ENCODE peak calls at places on chromosomes 4 and X, in eight cellular contexts. Y is SK-N-SH, W is PC-3, V is neural progenitor cell, Z is GM23248, H is OCI-LY7, P is HCT116, E is hepatocyte. I is an unnamed sample.

GRCh38 chr4:68074397-68074796 is 55.3 kb downstream of the TMPRSS11F start:
- DNase-seq in E (no peak), Y (no peak), P (no peak), Z (peak; percentile 43), H (no peak), V (no peak), W (no peak), I (no peak)

GRCh38 chr4:168633071-168633470 is 136.2 kb downstream of the PALLD start:
- DNase-seq in W (peak; percentile 17), V (no peak), H (no peak), Y (no peak), P (no peak), E (no peak), Z (no peak), I (no peak)

GRCh38 chr4:140003851-140004579 is 150.0 kb downstream of the MAML3 start:
- DNase-seq in Y (peak; percentile 16), Z (no peak), E (no peak), V (peak; percentile 25), W (no peak), P (no peak), H (no peak), I (no peak)

GRCh38 chr4:101420661-101421060 is 73.3 kb upstream of the PPP3CA start:
- DNase-seq in Y (no peak), P (no peak), H (no peak), V (no peak), E (no peak), W (peak; percentile 55), Z (peak; percentile 12), I (no peak)

GRCh38 chr4:1628892-1629703 is 55.0 kb downstream of the FAM53A start:
- DNase-seq in P (peak; percentile 4), Y (peak; percentile 91), H (peak; percentile 57), V (peak; percentile 81), Z (peak; percentile 63), E (peak; percentile 77), W (peak; percentile 51), I (peak; percentile 33)

GRCh38 chrX:17024896-17025295 is 78.4 kb downstream of the REPS2 start:
- DNase-seq in E (peak; percentile 28), H (peak; percentile 52), V (no peak), Y (peak; percentile 36), P (no peak), Z (no peak), W (no peak), I (no peak)

GRCh38 chrX:153829799-153830631 is at the start of gene PDZD4:
- DNase-seq in P (no peak), Z (peak; percentile 9), V (peak; percentile 52), W (no peak), Y (peak; percentile 74), E (no peak), H (no peak), I (no peak)

GRCh38 chrX:41180194-41180902 is 95.1 kb downstream of the USP9X start:
- DNase-seq in Y (peak; percentile 44), P (peak; percentile 26), Z (peak; percentile 61), E (peak; percentile 72), V (peak; percentile 68), W (peak; percentile 67), H (peak; percentile 62), I (peak; percentile 69)

GRCh38 chrX:154401045-154401799 is 3.0 kb downstream of the RPL10 start:
- DNase-seq in E (peak; percentile 24), V (no peak), W (peak; percentile 30), H (peak; percentile 11), Y (no peak), Z (no peak), P (no peak), I (no peak)

GRCh38 chr4:90403781-90404180 is 276.6 kb downstream of the CCSER1 start:
- DNase-seq in P (no peak), Z (no peak), Y (no peak), H (no peak), E (no peak), V (no peak), W (no peak), I (no peak)

GRCh38 chr4:55405073-55405472 is 9.3 kb downstream of the TMEM165 start:
- DNase-seq in V (no peak), Y (no peak), W (no peak), P (no peak), E (no peak), H (no peak), Z (no peak), I (no peak)

GRCh38 chr4:87803421-87803820 is 4.1 kb downstream of the IBSP start:
- DNase-seq in Y (no peak), Z (no peak), H (no peak), W (no peak), P (no peak), V (no peak), E (no peak), I (no peak)

GRCh38 chr4:76956961-76957738 is 7.6 kb downstream of the SEPTIN11 start:
- DNase-seq in Z (peak; percentile 62), Y (no peak), E (peak; percentile 35), W (no peak), P (no peak), H (no peak), V (no peak), I (no peak)

GRCh38 chrX:65926095-65927019 is 113.5 kb downstream of the VSIG4 start:
- DNase-seq in H (peak; percentile 17), W (no peak), P (no peak), Z (no peak), Y (no peak), V (no peak), E (no peak), I (peak; percentile 84)

GRCh38 chr4:86451560-86452322 is 91.9 kb upstream of the MAPK10 start:
- DNase-seq in V (peak; percentile 20), E (no peak), P (no peak), H (no peak), W (peak; percentile 61), Z (peak; percentile 34), Y (peak; percentile 6), I (no peak)

GRCh38 chr4:126907389-126907788 is 725.4 kb upstream of the INTU start:
- DNase-seq in Z (no peak), V (no peak), Y (no peak), W (no peak), H (no peak), P (no peak), E (no peak), I (no peak)

GRCh38 chrX:2928127-2928582 is 984 bp downstream of the ARSD start:
- DNase-seq in Z (peak; percentile 38), P (no peak), H (no peak), Y (peak; percentile 80), V (peak; percentile 85), E (no peak), W (no peak), I (no peak)

GRCh38 chrX:46840946-46841740 is 4.3 kb downstream of the RP2 start:
- DNase-seq in W (no peak), Z (peak; percentile 46), P (no peak), V (no peak), E (no peak), H (peak; percentile 41), Y (no peak), I (no peak)

GRCh38 chr4:30757357-30757756 is 37.2 kb downstream of the PCDH7 start:
- DNase-seq in H (no peak), P (peak; percentile 98), Z (peak; percentile 85), Y (no peak), V (no peak), W (peak; percentile 91), E (peak; percentile 62), I (no peak)

GRCh38 chr4:146488495-146489174 is 33.1 kb downstream of the SLC10A7 start:
- DNase-seq in W (no peak), Z (no peak), V (no peak), Y (no peak), P (no peak), H (no peak), E (no peak), I (no peak)

DNA sequence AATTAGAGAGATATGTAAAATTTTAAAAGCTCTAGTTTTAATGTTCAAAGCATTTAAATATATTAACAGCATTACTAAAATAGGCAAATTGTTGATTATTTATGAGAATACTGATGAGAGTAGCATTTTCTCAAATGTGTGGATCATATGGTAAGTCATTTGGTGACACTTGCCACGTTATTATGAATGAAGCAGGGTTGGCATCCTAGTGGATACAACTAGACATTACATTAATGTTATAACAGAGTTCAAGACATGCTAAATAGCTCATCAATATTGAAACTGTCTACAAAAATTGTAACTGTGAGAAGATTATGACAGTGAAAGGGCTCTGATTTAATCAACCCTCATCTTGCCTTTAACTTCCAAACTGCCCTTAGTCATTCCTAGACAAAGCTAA is 171.1 kb downstream of the PDGFC start:
- DNase-seq in Z (no peak), E (no peak), V (no peak), P (no peak), W (no peak), H (no peak), Y (no peak), I (no peak)
- TF ChIP-seq EZH2phosphoT487 in Z (no peak), E (no peak), V (no peak), P (no peak), W (no peak), H (no peak), Y (no peak), I (no peak)

DNA sequence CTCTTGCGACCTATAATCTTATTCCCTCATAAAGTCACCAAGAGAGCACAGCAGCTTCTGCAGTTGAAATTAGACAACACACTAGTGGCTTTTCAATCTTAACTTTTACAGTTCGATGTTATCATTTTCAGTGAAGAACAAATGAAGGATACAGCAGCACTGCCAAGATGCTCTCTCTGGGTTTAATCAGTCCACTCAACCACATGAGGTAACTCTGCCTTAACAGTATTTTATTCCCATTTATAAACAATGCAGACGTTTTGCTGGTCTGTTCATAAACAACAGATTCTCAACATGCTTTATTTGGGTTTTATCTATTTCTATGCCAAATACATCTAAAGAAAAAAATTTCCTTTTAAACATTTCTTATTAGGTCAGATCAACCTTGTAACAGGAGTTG is 646.0 kb upstream of the FAM241A start:
- DNase-seq in H (no peak), E (no peak), V (no peak), P (no peak), Z (no peak), Y (no peak), W (no peak), I (no peak)
- TF ChIP-seq EZH2phosphoT487 in H (no peak), E (no peak), V (no peak), P (no peak), Z (no peak), Y (no peak), W (no peak), I (no peak)

DNA sequence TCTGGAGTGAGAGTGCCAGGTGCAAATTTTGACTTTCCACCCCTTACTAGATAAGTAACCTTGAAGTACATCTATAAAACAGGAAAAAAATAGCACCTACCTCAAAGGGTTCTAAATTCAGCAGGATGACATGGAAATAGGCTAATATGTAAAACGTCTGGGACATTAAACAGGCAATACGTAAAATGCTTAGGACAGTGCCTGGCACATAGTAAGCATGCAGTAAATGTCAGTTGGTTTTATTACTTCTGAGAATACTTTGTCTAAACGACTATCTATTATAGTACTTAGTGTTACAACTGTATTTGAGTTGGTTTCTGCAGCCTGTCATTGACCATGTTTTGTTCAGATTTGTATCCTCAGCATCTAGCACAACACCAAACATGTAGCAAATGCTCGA is 70.8 kb downstream of the ARX start:
- DNase-seq in V (no peak), P (no peak), H (no peak), E (no peak), Y (no peak), Z (no peak), W (no peak), I (no peak)
- TF ChIP-seq EZH2phosphoT487 in V (no peak), P (no peak), H (no peak), E (no peak), Y (no peak), Z (no peak), W (no peak), I (no peak)

DNA sequence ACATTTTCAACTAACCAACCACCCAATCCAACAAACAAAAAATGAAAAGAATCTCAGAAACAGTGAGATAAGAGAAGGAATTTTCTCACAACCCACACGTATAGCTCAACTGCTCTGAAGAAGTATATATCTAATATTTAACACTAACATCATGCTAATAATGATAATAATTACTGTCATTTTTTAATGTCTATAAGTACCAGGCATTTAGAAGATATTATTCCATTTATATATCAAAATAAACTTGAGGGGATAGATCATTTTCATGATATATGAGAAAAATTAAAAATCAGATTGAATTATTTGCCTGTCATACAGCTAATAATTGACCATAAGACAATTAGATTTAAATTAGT is 4.2 kb upstream of the AFP start:
- DNase-seq in Y (no peak), H (no peak), Z (no peak), P (no peak), W (no peak), E (no peak), V (no peak), I (no peak)
- TF ChIP-seq EZH2phosphoT487 in Y (no peak), H (no peak), Z (no peak), P (no peak), W (no peak), E (no peak), V (no peak), I (no peak)

I was measured in MM.1S.